ENCODE peak calls at places on chromosomes 5 and 9, in ten cellular contexts. J is body of pancreas; N is CD8-positive, alpha-beta T cell; R is testis; S is spleen; V is cardiac muscle cell; E is suprapubic skin; X is upper lobe of right lung; A is upper lobe of left lung; O is left ventricle myocardium inferior. D is an unnamed sample.

GRCh38 chr9:121261107-121261460 is 6.9 kb upstream of the GSN start:
- DNase-seq in A (no peak), S (no peak), O (no peak), N (no peak), R (no peak), X (no peak), J (no peak), V (no peak), E (no peak), D (peak; percentile 64)

GRCh38 chr5:178430187-178431062 is 159.8 kb downstream of the COL23A1 start:
- DNase-seq in O (no peak), R (peak; percentile 7), E (no peak), J (peak; percentile 38), X (no peak), A (no peak), S (no peak), V (no peak), N (no peak), D (no peak)

GRCh38 chr5:107744418-107745330 is 73.9 kb upstream of the EFNA5 start:
- DNase-seq in A (no peak), O (no peak), R (no peak), S (no peak), X (no peak), E (no peak), N (no peak), J (no peak), V (no peak), D (no peak)

GRCh38 chr5:31911291-31912265 is 262.5 kb downstream of the GOLPH3 start:
- DNase-seq in J (no peak), V (no peak), A (no peak), N (no peak), S (no peak), X (peak; percentile 19), R (no peak), O (no peak), E (no peak), D (peak; percentile 78)

GRCh38 chr9:88523056-88523455 is 11.9 kb upstream of the NXNL2 start:
- DNase-seq in O (no peak), E (no peak), X (no peak), N (no peak), R (no peak), J (no peak), A (no peak), S (peak; percentile 45), V (no peak), D (peak; percentile 61)

GRCh38 chr5:73417307-73418035 is 31.1 kb downstream of the FOXD1 start:
- DNase-seq in N (no peak), X (no peak), R (peak; percentile 61), E (no peak), A (no peak), V (no peak), O (no peak), J (no peak), S (no peak), D (peak; percentile 55)

GRCh38 chr5:7066471-7067235 is 329.3 kb upstream of the ADCY2 start:
- DNase-seq in A (no peak), R (no peak), E (no peak), O (no peak), X (no peak), J (no peak), V (no peak), S (no peak), N (no peak), D (no peak)

GRCh38 chr9:98807811-98808195 is 333 bp downstream of the GALNT12 start:
- DNase-seq in N (peak; percentile 28), R (no peak), V (no peak), O (no peak), S (peak; percentile 80), X (peak; percentile 72), E (peak; percentile 58), J (no peak), A (no peak), D (no peak)

GRCh38 chr9:129887210-129888084 is 52.2 kb downstream of the USP20 start:
- DNase-seq in R (peak; percentile 45), O (no peak), V (no peak), N (peak; percentile 88), A (no peak), X (no peak), E (no peak), S (peak; percentile 81), J (no peak), D (no peak)

GRCh38 chr9:26706223-26706622 is 186.4 kb downstream of the CAAP1 start:
- DNase-seq in R (no peak), V (no peak), E (no peak), N (no peak), X (no peak), O (no peak), A (no peak), S (no peak), J (no peak), D (no peak)

GRCh38 chr5:145903862-145904261 is 31.0 kb upstream of the GRXCR2 start:
- DNase-seq in R (no peak), J (no peak), E (no peak), V (no peak), O (no peak), S (no peak), A (no peak), N (no peak), X (no peak), D (no peak)

GRCh38 chr9:2230362-2230761 is 215.2 kb downstream of the SMARCA2 start:
- DNase-seq in A (no peak), N (no peak), E (no peak), J (no peak), V (no peak), S (no peak), X (no peak), R (no peak), O (no peak), D (no peak)

GRCh38 chr5:112436139-112436538 is 17.1 kb upstream of the EPB41L4A start:
- DNase-seq in J (no peak), R (no peak), S (no peak), V (no peak), X (no peak), N (no peak), A (no peak), E (no peak), O (no peak), D (no peak)

GRCh38 chr9:96379461-96379860 is 4.0 kb downstream of the SLC35D2 start:
- DNase-seq in N (no peak), R (no peak), X (no peak), A (no peak), S (no peak), O (no peak), V (no peak), E (no peak), J (no peak), D (no peak)

DNA sequence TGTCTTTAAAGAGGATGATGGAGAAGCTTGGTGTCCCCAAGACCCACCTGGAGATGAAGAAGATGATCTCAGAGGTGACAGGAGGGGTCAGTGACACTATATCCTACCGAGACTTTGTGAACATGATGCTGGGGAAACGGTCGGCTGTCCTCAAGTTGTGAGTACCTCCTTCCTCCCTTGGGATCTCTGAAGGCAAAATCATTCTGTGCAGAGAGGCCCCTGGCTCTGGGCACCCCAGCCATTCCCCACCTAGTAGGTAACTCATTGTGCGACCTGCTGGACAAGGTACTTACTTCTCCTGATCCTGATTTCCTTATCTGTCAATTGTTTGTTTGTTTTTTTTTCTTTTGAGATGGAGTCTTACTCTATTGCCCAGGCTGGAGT is 7.6 kb upstream of the NUP214 start:
- DNase-seq in E (no peak), V (no peak), S (no peak), J (no peak), A (no peak), N (no peak), X (no peak), O (no peak), R (no peak), D (no peak)
- H3K36me3 ChIP-seq in E (peaks cover 3% of the 10 kb centered on the region), V (no peaks in the 10 kb centered on the region), S (peaks cover 98% of the 10 kb centered on the region), J (no peaks in the 10 kb centered on the region), A (no peaks in the 10 kb centered on the region), N (no peaks in the 10 kb centered on the region), X (no peaks in the 10 kb centered on the region), O (peaks cover 32% of the 10 kb centered on the region), R (no peaks in the 10 kb centered on the region), D (peaks cover 17% of the 10 kb centered on the region)

DNA sequence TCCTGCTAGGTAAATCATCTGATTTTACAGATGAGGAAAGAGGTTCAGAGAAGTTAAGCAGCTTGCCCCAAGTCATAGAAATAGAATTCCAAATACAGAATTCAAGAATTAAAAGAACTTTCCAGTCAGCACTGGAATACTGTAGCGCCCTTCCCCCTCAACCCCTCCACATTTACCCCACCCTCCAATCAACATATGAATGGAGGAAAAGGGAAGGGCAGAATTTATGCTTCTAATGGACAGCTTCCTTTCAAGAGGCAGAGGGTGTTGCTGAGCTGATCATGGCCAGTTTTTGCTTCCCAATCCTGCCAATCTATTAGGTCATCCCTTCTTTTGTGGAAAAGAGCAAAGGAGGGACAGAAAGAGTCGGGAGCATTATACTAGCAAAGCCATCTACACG is 39.1 kb upstream of the ANKRD31 start:
- DNase-seq in S (no peak), O (no peak), V (no peak), A (no peak), J (no peak), E (no peak), N (no peak), R (no peak), X (no peak), D (no peak)
- H3K36me3 ChIP-seq in S (no peaks in the 10 kb centered on the region), O (no peaks in the 10 kb centered on the region), V (no peaks in the 10 kb centered on the region), A (no peaks in the 10 kb centered on the region), J (no peaks in the 10 kb centered on the region), E (no peaks in the 10 kb centered on the region), N (no peaks in the 10 kb centered on the region), R (no peaks in the 10 kb centered on the region), X (no peaks in the 10 kb centered on the region), D (no peaks in the 10 kb centered on the region)

GRCh38 chr9:97598461-97599288 is 34.5 kb downstream of the TSTD2 start:
- DNase-seq in A (peak; percentile 76), V (peak; percentile 90), X (no peak), S (peak; percentile 85), N (peak; percentile 72), O (peak; percentile 63), J (peak; percentile 83), R (peak; percentile 89), E (no peak), D (peak; percentile 58)

GRCh38 chr9:97594414-97594921 is 38.7 kb downstream of the TSTD2 start:
- DNase-seq in X (no peak), V (peak; percentile 78), A (no peak), R (no peak), E (no peak), S (no peak), O (peak; percentile 62), J (peak; percentile 47), N (no peak), D (no peak)

GRCh38 chr9:97599447-97599846 is 33.7 kb downstream of the TSTD2 start:
- DNase-seq in V (no peak), O (no peak), E (no peak), X (no peak), S (no peak), R (no peak), N (no peak), J (no peak), A (no peak), D (no peak)

GRCh38 chr9:97593960-97594359 is 39.2 kb downstream of the TSTD2 start:
- DNase-seq in R (no peak), O (no peak), S (no peak), X (no peak), E (no peak), A (no peak), N (no peak), V (no peak), J (no peak), D (no peak)

GRCh38 chr9:97596906-97597305 is 36.3 kb downstream of the TSTD2 start:
- DNase-seq in N (no peak), A (no peak), S (no peak), E (no peak), O (no peak), X (no peak), V (no peak), J (no peak), R (no peak), D (no peak)
- H3K36me3 ChIP-seq in N (peaks cover 19% of the 10 kb centered on the region), A (peaks cover 21% of the 10 kb centered on the region), S (peaks cover 28% of the 10 kb centered on the region), E (peaks cover 23% of the 10 kb centered on the region), O (peaks cover 39% of the 10 kb centered on the region), X (peaks cover 27% of the 10 kb centered on the region), V (peaks cover 39% of the 10 kb centered on the region), J (peaks cover 18% of the 10 kb centered on the region), R (no peaks in the 10 kb centered on the region), D (no peaks in the 10 kb centered on the region)

GRCh38 chr9:4842734-4843133 is 50.0 kb downstream of the RCL1 start:
- DNase-seq in V (no peak), J (no peak), R (no peak), A (no peak), O (no peak), N (no peak), E (no peak), X (no peak), S (no peak), D (no peak)
- H3K36me3 ChIP-seq in V (peaks cover 5% of the 10 kb centered on the region), J (peaks cover 2% of the 10 kb centered on the region), R (no peaks in the 10 kb centered on the region), A (peaks cover 43% of the 10 kb centered on the region), O (peaks cover 47% of the 10 kb centered on the region), N (peaks cover 11% of the 10 kb centered on the region), E (peaks cover 43% of the 10 kb centered on the region), X (peaks cover 57% of the 10 kb centered on the region), S (peaks cover 76% of the 10 kb centered on the region), D (no peaks in the 10 kb centered on the region)